ENCODE peak calls at places on chromosome 3, in seven cellular contexts. X is ecto neural progenitor cell; Z is ELF-1; V is B cell; Y is Caki2; K is stimulated activated CD4-positive, alpha-beta T cell treated with anti-CD3 and anti-CD28 coated beads, TNF-alpha, amount 100 ng/mL, for 48 hours; T is left lung. Q is an unnamed sample.

GRCh38 chr3:124119056-124119721 is 127.3 kb upstream of the ROPN1 start:
- DNase-seq in X (no peak), Z (peak; percentile 16), V (no peak), Y (no peak), K (no peak), T (no peak), Q (peak; percentile 29)

GRCh38 chr3:106058485-106058884 is 189.7 kb upstream of the CBLB start:
- DNase-seq in X (no peak), Z (peak; percentile 7), V (no peak), Y (no peak), K (no peak), T (no peak), Q (no peak)

GRCh38 chr3:126855374-126855773 is 127.5 kb upstream of the PLXNA1 start:
- DNase-seq in X (peak; percentile 18), Z (no peak), V (no peak), Y (no peak), K (no peak), T (no peak), Q (no peak)

GRCh38 chr3:24730173-24730572 is 235.5 kb upstream of the THRB start:
- DNase-seq in X (no peak), Z (no peak), V (no peak), Y (no peak), K (no peak), T (no peak), Q (no peak)

GRCh38 chr3:152517517-152517916 is 248.8 kb downstream of the MBNL1 start:
- DNase-seq in X (no peak), Z (peak; percentile 18), V (no peak), Y (no peak), K (no peak), T (no peak), Q (no peak)

GRCh38 chr3:193945126-193945525 is 190.8 kb upstream of the HES1 start:
- DNase-seq in X (no peak), Z (peak; percentile 22), V (no peak), Y (no peak), K (no peak), T (no peak), Q (no peak)

GRCh38 chr3:159635047-159635641 is 353.5 kb upstream of the IL12A start:
- DNase-seq in X (no peak), Z (no peak), V (no peak), Y (no peak), K (no peak), T (no peak), Q (peak; percentile 35)

GRCh38 chr3:48826451-48826850 is 21.2 kb downstream of the PRKAR2A start:
- DNase-seq in X (no peak), Z (no peak), V (no peak), Y (peak; percentile 19), K (no peak), T (no peak), Q (peak; percentile 92)

GRCh38 chr3:9497821-9498565 is 55.6 kb downstream of the LHFPL4 start:
- DNase-seq in X (no peak), Z (no peak), V (no peak), Y (no peak), K (no peak), T (no peak), Q (no peak)

GRCh38 chr3:124784686-124785382 is 54.6 kb downstream of the UMPS start:
- DNase-seq in X (no peak), Z (no peak), V (no peak), Y (peak; percentile 89), K (no peak), T (no peak), Q (no peak)

GRCh38 chr3:116087431-116087830 is 357.9 kb downstream of the LSAMP start:
- DNase-seq in X (no peak), Z (no peak), V (no peak), Y (no peak), K (no peak), T (no peak), Q (no peak)

GRCh38 chr3:49873623-49874022 is 3.9 kb upstream of the CAMKV start:
- DNase-seq in X (no peak), Z (peak; percentile 37), V (no peak), Y (no peak), K (no peak), T (no peak), Q (no peak)

GRCh38 chr3:136772709-136773108 is 20.5 kb upstream of the STAG1 start:
- DNase-seq in X (no peak), Z (no peak), V (no peak), Y (no peak), K (no peak), T (no peak), Q (peak; percentile 33)

GRCh38 chr3:111582114-111582461 is 13.1 kb downstream of the ZBED2 start:
- DNase-seq in X (no peak), Z (no peak), V (no peak), Y (peak; percentile 68), K (no peak), T (no peak), Q (peak; percentile 73)

GRCh38 chr3:153093629-153094028 is 68.4 kb upstream of the RAP2B start:
- DNase-seq in X (no peak), Z (no peak), V (no peak), Y (no peak), K (no peak), T (no peak), Q (no peak)

GRCh38 chr3:71135373-71136088 is 448.0 kb downstream of the FOXP1 start:
- DNase-seq in X (no peak), Z (no peak), V (no peak), Y (no peak), K (no peak), T (no peak), Q (no peak)

GRCh38 chr3:46666471-46666845 is 27.0 kb downstream of the ALS2CL start:
- DNase-seq in X (no peak), Z (no peak), V (peak; percentile 4), Y (no peak), K (no peak), T (peak; percentile 28), Q (no peak)

GRCh38 chr3:13782501-13782900 is 97.4 kb downstream of the WNT7A start:
- DNase-seq in X (no peak), Z (no peak), V (no peak), Y (no peak), K (no peak), T (no peak), Q (no peak)

GRCh38 chr3:65751123-65751700 is 287.5 kb downstream of the MAGI1 start:
- DNase-seq in X (peak; percentile 76), Z (peak; percentile 77), V (no peak), Y (peak; percentile 4), K (no peak), T (no peak), Q (peak; percentile 50)

GRCh38 chr3:196179380-196180308 is 31.6 kb downstream of the ZDHHC19 start:
- DNase-seq in X (no peak), Z (peak; percentile 76), V (peak; percentile 81), Y (no peak), K (peak; percentile 61), T (no peak), Q (peak; percentile 41)

GRCh38 chr3:114498779-114499370 is 205.0 kb downstream of the TIGIT start:
- DNase-seq in X (no peak), Z (no peak), V (no peak), Y (peak; percentile 70), K (no peak), T (no peak), Q (peak; percentile 87)

GRCh38 chr3:138782748-138783147 is 52.0 kb downstream of the PIK3CB start:
- DNase-seq in X (no peak), Z (no peak), V (no peak), Y (no peak), K (no peak), T (no peak), Q (no peak)

GRCh38 chr3:59412506-59412905 is 362.7 kb upstream of the CFAP20DC start:
- DNase-seq in X (no peak), Z (no peak), V (no peak), Y (no peak), K (no peak), T (no peak), Q (no peak)

GRCh38 chr3:126941721-126942270 is 41.1 kb upstream of the PLXNA1 start:
- DNase-seq in X (no peak), Z (no peak), V (no peak), Y (peak; percentile 26), K (no peak), T (no peak), Q (no peak)

GRCh38 chr3:175679582-175679981 is 820.4 kb downstream of the NAALADL2 start:
- DNase-seq in X (no peak), Z (no peak), V (no peak), Y (no peak), K (no peak), T (no peak), Q (no peak)

GRCh38 chr3:15215996-15216395 is 9.9 kb downstream of the CAPN7 start:
- DNase-seq in X (no peak), Z (no peak), V (no peak), Y (no peak), K (no peak), T (no peak), Q (peak; percentile 24)